ENCODE peak calls at places on chromosomes 2 and 18, in ten cellular contexts. H, Z, J, O, P, N, W, M, F and K are unnamed samples.

GRCh38 chr2:194333091-194333490 is 1323.9 kb upstream of the SLC39A10 start:
- DNase-seq in H (no peak), Z (no peak), J (no peak), O (no peak), P (no peak), N (no peak), W (no peak), M (no peak), F (no peak), K (no peak)

GRCh38 chr2:9641641-9642040 is 10.8 kb upstream of the YWHAQ start:
- DNase-seq in H (no peak), Z (no peak), J (no peak), O (no peak), P (no peak), N (no peak), W (no peak), M (no peak), F (no peak), K (no peak)

GRCh38 chr2:232013701-232014353 is 52.3 kb downstream of the DIS3L2 start:
- DNase-seq in H (peak), Z (no peak), J (peak), O (peak), P (no peak), N (peak), W (no peak), M (no peak), F (peak), K (no peak)

GRCh38 chr2:109215866-109216265 is 86.9 kb downstream of the SH3RF3 start:
- DNase-seq in H (no peak), Z (peak), J (no peak), O (no peak), P (no peak), N (no peak), W (no peak), M (no peak), F (no peak), K (no peak)

GRCh38 chr2:213065583-213066444 is 85.6 kb downstream of the IKZF2 start:
- DNase-seq in H (no peak), Z (no peak), J (peak), O (peak), P (no peak), N (peak), W (peak), M (peak), F (peak), K (no peak)

GRCh38 chr2:152342259-152343046 is 7.5 kb downstream of the FMNL2 start:
- DNase-seq in H (no peak), Z (no peak), J (no peak), O (no peak), P (no peak), N (no peak), W (no peak), M (no peak), F (no peak), K (no peak)

GRCh38 chr2:20141056-20141762 is 83.7 kb downstream of the SDC1 start:
- DNase-seq in H (peak), Z (peak), J (peak), O (peak), P (peak), N (peak), W (no peak), M (no peak), F (peak), K (no peak)

GRCh38 chr18:27780061-27780740 is 396.7 kb downstream of the CDH2 start:
- DNase-seq in H (no peak), Z (no peak), J (no peak), O (no peak), P (no peak), N (no peak), W (no peak), M (no peak), F (no peak), K (no peak)

GRCh38 chr18:23191952-23192662 is 56.8 kb downstream of the CABLES1 start:
- DNase-seq in H (peak), Z (no peak), J (peak), O (peak), P (no peak), N (peak), W (no peak), M (no peak), F (peak), K (no peak)

GRCh38 chr2:120338015-120338414 is 7.9 kb upstream of the INHBB start:
- DNase-seq in H (no peak), Z (no peak), J (no peak), O (no peak), P (no peak), N (no peak), W (no peak), M (no peak), F (no peak), K (no peak)

GRCh38 chr2:32931519-32931918 is 15.2 kb upstream of the LTBP1 start:
- DNase-seq in H (no peak), Z (no peak), J (no peak), O (no peak), P (no peak), N (no peak), W (no peak), M (no peak), F (no peak), K (no peak)

GRCh38 chr2:88967844-88968243 is 276.4 kb downstream of the RPIA start:
- DNase-seq in H (no peak), Z (no peak), J (no peak), O (no peak), P (no peak), N (peak), W (no peak), M (no peak), F (no peak), K (no peak)
- TF ChIP-seq CTCF in H (peak), Z (no peak), J (no peak), O (peak), P (no peak), N (peak), W (no peak), M (no peak), F (peak), K (peak)

DNA sequence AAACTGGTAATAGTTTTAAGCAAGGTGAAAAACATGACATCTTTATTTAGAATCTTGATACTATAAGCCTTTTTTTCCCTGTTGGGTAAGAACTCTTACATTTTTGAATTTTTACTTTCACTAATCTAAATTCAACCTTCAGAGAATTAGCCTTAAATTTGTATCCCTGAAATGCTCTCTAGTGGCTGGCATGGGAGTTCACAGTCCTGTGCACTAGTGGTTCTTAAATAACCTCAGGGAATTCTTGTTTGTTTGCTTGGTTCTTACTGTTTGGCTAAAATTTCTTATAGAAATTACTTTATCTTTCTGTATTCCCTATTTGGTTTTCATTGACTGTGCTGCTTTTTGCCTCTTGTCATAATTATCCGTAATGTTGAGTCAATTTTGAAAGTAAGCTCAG is 391.2 kb upstream of the FIGN start:
- DNase-seq in H (no peak), Z (no peak), J (no peak), O (no peak), P (no peak), N (peak), W (no peak), M (no peak), F (no peak), K (no peak)
- TF ChIP-seq CTCF in H (peak), Z (peak), J (peak), O (peak), P (no peak), N (peak), W (no peak), M (peak), F (no peak), K (peak)

DNA sequence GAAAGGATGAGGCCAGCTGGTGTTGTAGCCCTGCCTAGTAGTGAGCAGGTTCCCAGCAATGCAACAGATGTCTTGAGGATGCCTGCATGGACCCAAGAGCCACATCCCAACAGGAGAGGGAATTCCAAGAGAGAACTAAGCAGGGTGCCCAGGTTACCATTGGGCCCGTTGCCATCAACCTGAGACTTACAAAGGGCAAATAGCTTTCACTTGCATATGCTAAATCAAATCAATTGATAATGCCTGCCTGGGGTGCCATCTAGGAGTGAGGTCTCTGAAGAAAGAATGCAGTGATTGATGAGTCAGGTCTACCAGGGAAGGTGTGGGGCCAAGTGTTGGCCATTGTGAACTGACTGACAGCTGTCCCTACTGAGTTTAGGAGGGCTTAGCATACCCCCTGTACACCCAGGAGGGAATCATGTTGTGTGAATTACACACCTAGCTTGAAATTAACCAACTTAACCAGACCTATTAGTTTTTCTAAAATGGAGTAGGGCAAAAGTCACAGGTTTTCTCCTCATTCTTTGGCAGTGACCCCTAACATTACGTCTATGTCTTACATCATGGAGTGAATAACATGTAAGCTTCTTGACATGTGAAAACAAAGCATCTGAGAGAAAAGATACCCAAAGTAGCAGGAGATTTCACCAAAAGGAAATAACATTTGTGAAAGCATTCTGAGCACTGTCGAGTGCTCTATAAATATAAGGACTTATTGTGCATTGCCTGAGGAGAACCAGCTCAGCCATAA is 32.3 kb downstream of the FHOD3 start:
- DNase-seq in H (no peak), Z (no peak), J (no peak), O (no peak), P (no peak), N (peak), W (no peak), M (no peak), F (peak), K (no peak)
- TF ChIP-seq CTCF in H (no peak), Z (no peak), J (no peak), O (no peak), P (no peak), N (no peak), W (no peak), M (no peak), F (no peak), K (no peak)

DNA sequence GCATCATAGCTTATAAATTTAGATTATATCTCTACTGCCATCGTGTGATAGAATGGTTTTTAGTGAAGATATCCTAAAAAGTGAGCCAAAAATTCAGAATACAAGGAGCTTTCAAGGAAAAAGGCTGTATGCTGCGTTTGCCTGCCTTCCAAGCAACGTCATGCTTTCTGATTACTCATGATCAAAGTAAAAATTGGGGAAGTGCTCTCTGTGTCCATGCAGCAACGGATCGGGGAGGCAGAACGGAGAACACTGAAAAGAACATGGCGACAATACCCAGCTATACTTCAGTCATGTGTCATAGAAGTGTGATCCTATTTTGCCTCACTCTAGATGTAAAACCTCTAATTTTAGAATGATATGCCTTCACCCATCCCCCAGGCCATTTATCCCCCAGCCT is 185.7 kb downstream of the SUCLG1 start:
- DNase-seq in H (no peak), Z (no peak), J (no peak), O (no peak), P (no peak), N (no peak), W (no peak), M (no peak), F (no peak), K (no peak)
- TF ChIP-seq CTCF in H (no peak), Z (no peak), J (no peak), O (no peak), P (no peak), N (no peak), W (no peak), M (no peak), F (no peak), K (no peak)

GRCh38 chr2:3827673-3828575 is 124.5 kb downstream of the DCDC2C start:
- DNase-seq in H (no peak), Z (no peak), J (no peak), O (peak), P (no peak), N (no peak), W (no peak), M (peak), F (peak), K (no peak)
- TF ChIP-seq CTCF in H (peak), Z (peak), J (peak), O (peak), P (peak), N (peak), W (no peak), M (peak), F (peak), K (peak)

DNA sequence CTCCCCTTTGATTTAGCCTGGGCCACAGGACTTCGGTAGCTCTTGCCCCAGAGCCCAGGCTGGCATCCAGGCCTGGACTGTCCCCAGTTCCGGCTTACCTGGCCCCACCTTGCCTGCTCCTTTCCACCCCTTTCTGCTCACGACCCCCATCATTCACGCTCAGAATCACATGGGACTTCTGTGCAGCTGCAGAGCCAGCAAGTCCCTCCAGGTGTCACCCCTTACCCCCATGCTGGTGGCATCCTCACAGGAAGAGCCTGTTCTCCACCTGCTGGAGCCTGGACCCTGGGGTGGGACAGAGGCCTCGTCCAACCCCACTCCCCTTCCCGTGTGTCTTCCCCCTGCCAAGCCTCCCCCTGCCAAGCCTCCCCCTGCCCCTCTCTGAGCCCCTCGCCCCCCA is 7.9 kb upstream of the KCNIP3 start:
- DNase-seq in H (no peak), Z (no peak), J (no peak), O (no peak), P (no peak), N (no peak), W (peak), M (no peak), F (no peak), K (no peak)
- TF ChIP-seq CTCF in H (no peak), Z (no peak), J (no peak), O (no peak), P (no peak), N (no peak), W (no peak), M (no peak), F (no peak), K (no peak)

GRCh38 chr2:25257931-25258771 is 83.6 kb downstream of the DNMT3A start:
- DNase-seq in H (no peak), Z (no peak), J (no peak), O (no peak), P (no peak), N (no peak), W (peak), M (no peak), F (no peak), K (no peak)
- TF ChIP-seq CTCF in H (no peak), Z (no peak), J (no peak), O (peak), P (no peak), N (peak), W (no peak), M (no peak), F (no peak), K (peak)